ENCODE peak calls at places on chromosomes 4 and X, in five cellular contexts. One of them, this sample, is unnamed.

GRCh38 chrX:11465648-11466411 is 172.6 kb downstream of the AMELX start:
- DNase-seq in mammary epithelial cell: peak; percentile 5
- DNase-seq in stimulated activated CD8-positive, alpha-beta memory T cell treated with anti-CD3 and anti-CD28 coated beads, Interleukin-15, amount 100 ng/mL, for 1 hour: no peak
- DNase-seq in type B pancreatic cell: no peak
- DNase-seq in SJSA1: no peak
- DNase-seq in this sample: no peak

GRCh38 chr4:10107111-10108091 is 9.2 kb downstream of the WDR1 start:
- DNase-seq in stimulated activated CD8-positive, alpha-beta memory T cell treated with anti-CD3 and anti-CD28 coated beads, Interleukin-15, amount 100 ng/mL, for 1 hour: no peak
- DNase-seq in SJSA1: no peak
- DNase-seq in mammary epithelial cell: no peak
- DNase-seq in type B pancreatic cell: no peak
- DNase-seq in this sample: no peak

GRCh38 chr4:147855670-147856069 is 123.8 kb downstream of the ARHGAP10 start:
- DNase-seq in mammary epithelial cell: no peak
- DNase-seq in SJSA1: no peak
- DNase-seq in stimulated activated CD8-positive, alpha-beta memory T cell treated with anti-CD3 and anti-CD28 coated beads, Interleukin-15, amount 100 ng/mL, for 1 hour: no peak
- DNase-seq in type B pancreatic cell: no peak
- DNase-seq in this sample: no peak

GRCh38 chr4:127006509-127006908 is 626.2 kb upstream of the INTU start:
- DNase-seq in mammary epithelial cell: no peak
- DNase-seq in stimulated activated CD8-positive, alpha-beta memory T cell treated with anti-CD3 and anti-CD28 coated beads, Interleukin-15, amount 100 ng/mL, for 1 hour: no peak
- DNase-seq in type B pancreatic cell: no peak
- DNase-seq in SJSA1: no peak
- DNase-seq in this sample: no peak

GRCh38 chr4:70958681-70959080 is 34.8 kb upstream of the DCK start:
- DNase-seq in SJSA1: peak; percentile 36
- DNase-seq in stimulated activated CD8-positive, alpha-beta memory T cell treated with anti-CD3 and anti-CD28 coated beads, Interleukin-15, amount 100 ng/mL, for 1 hour: no peak
- DNase-seq in type B pancreatic cell: no peak
- DNase-seq in mammary epithelial cell: no peak
- DNase-seq in this sample: no peak

GRCh38 chr4:169795585-169795984 is 37.8 kb upstream of the HPF1 start:
- DNase-seq in type B pancreatic cell: no peak
- DNase-seq in mammary epithelial cell: peak; percentile 59
- DNase-seq in SJSA1: no peak
- DNase-seq in stimulated activated CD8-positive, alpha-beta memory T cell treated with anti-CD3 and anti-CD28 coated beads, Interleukin-15, amount 100 ng/mL, for 1 hour: no peak
- DNase-seq in this sample: no peak

GRCh38 chr4:82555279-82555678 is 6.5 kb downstream of the TMEM150C start:
- DNase-seq in stimulated activated CD8-positive, alpha-beta memory T cell treated with anti-CD3 and anti-CD28 coated beads, Interleukin-15, amount 100 ng/mL, for 1 hour: no peak
- DNase-seq in mammary epithelial cell: no peak
- DNase-seq in type B pancreatic cell: no peak
- DNase-seq in SJSA1: no peak
- DNase-seq in this sample: no peak

GRCh38 chr4:88940506-88940905 is 116.5 kb downstream of the FAM13A start:
- DNase-seq in type B pancreatic cell: no peak
- DNase-seq in SJSA1: no peak
- DNase-seq in mammary epithelial cell: no peak
- DNase-seq in stimulated activated CD8-positive, alpha-beta memory T cell treated with anti-CD3 and anti-CD28 coated beads, Interleukin-15, amount 100 ng/mL, for 1 hour: no peak
- DNase-seq in this sample: no peak

GRCh38 chr4:158946825-158947224 is 156.1 kb upstream of the RAPGEF2 start:
- DNase-seq in SJSA1: no peak
- DNase-seq in stimulated activated CD8-positive, alpha-beta memory T cell treated with anti-CD3 and anti-CD28 coated beads, Interleukin-15, amount 100 ng/mL, for 1 hour: no peak
- DNase-seq in mammary epithelial cell: no peak
- DNase-seq in type B pancreatic cell: no peak
- DNase-seq in this sample: no peak